ENCODE peak calls at places on chromosome 12, in nine cellular contexts. W is progenitor cell of endocrine pancreas; C is AG10803; S is AG09309; X is hepatocyte; U is H9; L is HepG2; J is CD4-positive, alpha-beta T cell; M is lower leg skin. D is an unnamed sample.

GRCh38 chr12:14955876-14956811 is 5.3 kb downstream of the ARHGDIB start:
- DNase-seq in U (no peak), W (no peak), X (no peak), S (no peak), C (no peak), J (no peak), L (no peak), M (no peak), D (no peak)

GRCh38 chr12:110117948-110118685 is 6.0 kb upstream of the IFT81 start:
- DNase-seq in X (no peak), M (no peak), W (no peak), S (no peak), L (peak), U (no peak), J (no peak), C (no peak), D (no peak)

GRCh38 chr12:121124402-121125109 is 8.1 kb upstream of the P2RX7 start:
- DNase-seq in C (peak), U (no peak), M (no peak), W (no peak), S (peak), X (peak), J (no peak), L (peak), D (no peak)

GRCh38 chr12:70540996-70541395 is 96.2 kb downstream of the PTPRB start:
- DNase-seq in M (no peak), U (no peak), W (no peak), X (no peak), C (no peak), J (no peak), L (peak), S (no peak), D (no peak)

GRCh38 chr12:162467-163307 is 51.3 kb downstream of the SLC6A12 start:
- DNase-seq in J (no peak), C (no peak), X (no peak), S (no peak), L (no peak), W (no peak), M (no peak), U (peak), D (no peak)

GRCh38 chr12:123942277-123942653 is 30.4 kb downstream of the CCDC92 start:
- DNase-seq in L (no peak), C (peak), M (peak), J (no peak), S (peak), U (no peak), X (no peak), W (no peak), D (no peak)

GRCh38 chr12:54749191-54749818 is 101.1 kb upstream of the DCD start:
- DNase-seq in S (peak), L (peak), J (no peak), M (no peak), U (no peak), W (no peak), X (peak), C (peak), D (no peak)

GRCh38 chr12:128784030-128784770 is 39.6 kb downstream of the SLC15A4 start:
- DNase-seq in X (no peak), L (no peak), W (no peak), S (no peak), U (no peak), J (no peak), M (no peak), C (no peak), D (no peak)

GRCh38 chr12:132077322-132078100 is 66.6 kb downstream of the DDX51 start:
- DNase-seq in U (no peak), L (no peak), C (no peak), S (no peak), M (peak), W (no peak), X (no peak), J (no peak), D (no peak)

GRCh38 chr12:121467638-121468403 is 67.9 kb downstream of the RNF34 start:
- DNase-seq in X (peak), U (peak), S (no peak), L (no peak), J (peak), M (no peak), C (no peak), W (peak), D (no peak)

GRCh38 chr12:94089891-94090290 is 58.5 kb upstream of the PLXNC1 start:
- DNase-seq in M (no peak), X (no peak), W (no peak), S (peak), U (no peak), C (peak), L (no peak), J (no peak), D (no peak)

GRCh38 chr12:95633049-95633545 is 81.8 kb upstream of the USP44 start:
- DNase-seq in W (no peak), J (no peak), M (peak), L (peak), X (peak), C (peak), S (peak), U (no peak), D (no peak)

GRCh38 chr12:101959607-101960006 is 82.2 kb downstream of the DRAM1 start:
- DNase-seq in S (no peak), J (no peak), L (no peak), U (no peak), X (no peak), W (no peak), M (no peak), C (no peak), D (no peak)

GRCh38 chr12:55932546-55932919 is 1.6 kb downstream of the DGKA start:
- DNase-seq in S (no peak), C (peak), U (no peak), L (no peak), M (peak), J (peak), X (no peak), W (no peak), D (no peak)

GRCh38 chr12:94545937-94546771 is 86.5 kb upstream of the CEP83 start:
- DNase-seq in L (peak), M (no peak), U (peak), X (peak), C (peak), J (no peak), S (peak), W (peak), D (no peak)

GRCh38 chr12:51828951-51829581 is 19.5 kb downstream of the FIGNL2 start:
- DNase-seq in S (no peak), W (no peak), M (no peak), U (peak), J (no peak), X (no peak), C (no peak), L (no peak), D (no peak)

GRCh38 chr12:84270470-84271140 is 642.0 kb downstream of the SLC6A15 start:
- DNase-seq in M (no peak), L (no peak), U (no peak), W (no peak), J (no peak), C (no peak), X (peak), S (no peak), D (no peak)

GRCh38 chr12:125015680-125016310 is 22.4 kb downstream of the BRI3BP start:
- DNase-seq in L (no peak), W (no peak), X (no peak), J (no peak), C (no peak), M (no peak), U (no peak), S (no peak), D (no peak)

GRCh38 chr12:89349814-89350213 is 2.5 kb downstream of the DUSP6 start:
- DNase-seq in S (no peak), L (no peak), J (no peak), U (peak), X (no peak), C (peak), M (no peak), W (no peak), D (no peak)

GRCh38 chr12:19234171-19234704 is 104.7 kb downstream of the PLEKHA5 start:
- DNase-seq in L (no peak), J (no peak), U (no peak), M (no peak), C (peak), S (no peak), W (no peak), X (no peak), D (no peak)

GRCh38 chr12:128755565-128755964 is 68.2 kb downstream of the SLC15A4 start:
- DNase-seq in L (no peak), C (no peak), X (no peak), M (no peak), S (no peak), W (no peak), U (no peak), J (no peak), D (no peak)

GRCh38 chr12:52521175-52521574 is 981 bp upstream of the KRT5 start:
- DNase-seq in S (no peak), C (no peak), M (peak), L (no peak), U (peak), W (peak), J (no peak), X (peak), D (peak)

GRCh38 chr12:42691991-42692557 is 102.5 kb upstream of the PRICKLE1 start:
- DNase-seq in X (no peak), U (no peak), L (peak), J (no peak), S (no peak), W (no peak), M (no peak), C (no peak), D (no peak)

GRCh38 chr12:70402597-70402996 is 36.5 kb downstream of the KCNMB4 start:
- DNase-seq in W (no peak), J (no peak), S (no peak), U (no peak), M (no peak), L (no peak), X (no peak), C (peak), D (no peak)

GRCh38 chr12:125944446-125944845 is 879.2 kb downstream of the AACS start:
- DNase-seq in C (no peak), W (no peak), X (no peak), J (no peak), S (no peak), M (no peak), U (no peak), L (no peak), D (no peak)

GRCh38 chr12:52741378-52742195 is 35.6 kb downstream of the KRT76 start:
- DNase-seq in S (peak), C (peak), X (peak), W (peak), L (peak), J (peak), U (peak), M (peak), D (peak)

GRCh38 chr12:27015730-27016076 is 1.5 kb upstream of the TM7SF3 start:
- DNase-seq in W (no peak), C (peak), M (no peak), S (no peak), L (no peak), U (no peak), J (no peak), X (peak), D (no peak)

GRCh38 chr12:122830517-122831214 is 4.6 kb upstream of the HIP1R start:
- DNase-seq in U (no peak), L (no peak), J (no peak), S (peak), C (peak), M (no peak), X (peak), W (no peak), D (no peak)

GRCh38 chr12:122669397-122670070 is 33.6 kb downstream of the HCAR2 start:
- DNase-seq in L (no peak), J (no peak), M (no peak), X (no peak), W (no peak), S (peak), C (peak), U (no peak), D (no peak)

DNA sequence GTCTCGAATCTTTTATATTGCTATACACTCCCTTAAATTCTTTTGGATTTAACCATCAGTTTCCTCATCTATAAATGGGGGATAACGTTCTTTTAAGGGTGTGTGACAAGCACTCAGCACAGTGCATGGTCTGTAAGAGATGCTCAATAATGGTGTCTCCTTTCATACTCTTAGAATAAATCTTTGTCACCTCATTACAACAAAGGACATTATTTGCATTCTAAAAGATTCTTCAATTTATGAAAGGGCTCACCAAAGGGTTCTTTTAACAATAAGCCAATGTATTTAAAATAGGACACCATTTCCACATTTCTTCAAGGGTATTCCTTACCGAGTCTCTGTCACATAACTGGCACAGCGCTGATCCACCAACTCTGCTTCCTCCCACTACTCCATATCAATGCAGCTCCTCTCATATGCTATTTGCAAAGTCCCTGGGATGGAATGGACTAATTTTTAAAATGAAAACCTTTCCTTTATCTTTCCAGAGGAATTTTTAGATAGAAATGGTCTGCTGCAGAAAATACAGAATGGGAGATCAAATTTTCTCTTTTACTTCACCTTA is 29.2 kb upstream of the RIC8B start:
- DNase-seq in L (no peak), J (no peak), C (no peak), U (no peak), W (no peak), S (no peak), X (no peak), M (no peak), D (no peak)
- TF ChIP-seq CTCF in L (no peak), J (no peak), C (no peak), U (no peak), W (no peak), S (no peak), X (no peak), M (no peak), D (no peak)

DNA sequence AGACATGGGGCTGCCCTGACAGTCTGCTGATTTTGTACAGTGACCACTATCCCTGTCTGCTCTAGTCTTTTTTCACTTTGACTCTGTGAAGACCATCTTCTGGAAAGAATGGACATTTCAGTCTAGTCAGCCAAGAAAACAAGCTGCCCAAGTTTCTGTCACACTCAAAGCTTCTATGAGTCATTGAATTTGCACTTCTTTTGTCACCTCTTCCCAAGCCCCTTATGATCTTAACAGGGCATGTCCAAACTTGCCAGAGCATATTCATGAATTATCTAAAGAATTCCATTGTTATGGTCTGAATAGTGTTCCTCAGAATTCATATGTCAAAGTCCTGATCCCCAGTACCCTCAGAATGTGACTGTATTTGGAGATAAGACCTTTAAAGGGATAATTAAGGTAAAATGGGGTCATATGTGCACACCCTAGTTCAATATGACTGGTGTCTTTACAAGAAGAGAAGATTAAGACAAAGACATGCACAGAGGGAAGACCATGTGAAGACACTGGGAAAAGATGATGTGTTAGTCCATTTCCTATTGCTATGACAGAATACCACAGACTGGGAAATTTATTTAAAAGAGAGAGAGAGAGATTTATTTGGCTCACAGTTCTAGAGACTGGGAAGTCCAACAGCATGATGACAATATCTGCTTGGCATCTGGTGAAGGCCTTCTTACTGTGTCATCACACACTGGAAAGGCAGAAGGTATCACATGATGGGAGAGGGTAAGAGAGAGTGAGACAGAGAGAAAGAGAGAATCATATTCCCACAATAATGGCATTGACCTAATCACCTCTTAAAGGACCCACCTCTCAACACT is 242.6 kb downstream of the BTG1 start:
- DNase-seq in M (no peak), C (peak), L (no peak), U (no peak), X (no peak), W (no peak), J (no peak), S (no peak), D (no peak)
- TF ChIP-seq CTCF in M (no peak), C (no peak), L (no peak), U (no peak), X (no peak), W (no peak), J (no peak), S (no peak), D (no peak)

GRCh38 chr12:85923767-85924331 is 49.8 kb downstream of the NTS start:
- DNase-seq in J (no peak), W (no peak), S (peak), U (no peak), L (no peak), C (peak), M (no peak), X (peak), D (no peak)
- TF ChIP-seq CTCF in J (no peak), W (peak), S (peak), U (peak), L (peak), C (peak), M (no peak), X (peak), D (peak)

GRCh38 chr12:23014749-23015148 is 389.8 kb downstream of the ETNK1 start:
- DNase-seq in W (no peak), M (no peak), C (no peak), U (no peak), S (no peak), L (no peak), X (no peak), J (no peak), D (no peak)
- TF ChIP-seq CTCF in W (no peak), M (no peak), C (no peak), U (no peak), S (no peak), L (no peak), X (peak), J (no peak), D (no peak)

GRCh38 chr12:57615637-57616036 is 4.4 kb downstream of the ARHGEF25 start:
- DNase-seq in M (no peak), W (no peak), U (no peak), L (no peak), J (no peak), X (no peak), S (no peak), C (no peak), D (no peak)

GRCh38 chr12:57613427-57614109 is 2.3 kb downstream of the ARHGEF25 start:
- DNase-seq in U (no peak), X (no peak), W (no peak), C (no peak), M (no peak), S (no peak), J (no peak), L (no peak), D (no peak)

GRCh38 chr12:57616383-57617101 is 5.3 kb downstream of the ARHGEF25 start:
- DNase-seq in W (no peak), S (peak), L (no peak), M (no peak), C (peak), J (no peak), U (no peak), X (no peak), D (no peak)

GRCh38 chr12:57614178-57614947 is 3.1 kb downstream of the ARHGEF25 start:
- DNase-seq in C (peak), J (no peak), L (no peak), M (no peak), S (no peak), W (no peak), U (peak), X (no peak), D (no peak)

GRCh38 chr12:57614948-57615500 is 3.8 kb downstream of the ARHGEF25 start:
- DNase-seq in C (no peak), S (no peak), L (no peak), M (no peak), W (no peak), X (no peak), U (no peak), J (no peak), D (no peak)
- TF ChIP-seq CTCF in C (no peak), S (no peak), L (no peak), M (no peak), W (no peak), X (no peak), U (no peak), J (no peak), D (no peak)

GRCh38 chr12:50619610-50619958 is 114.8 kb downstream of the DIP2B start:
- DNase-seq in X (no peak), L (no peak), C (no peak), S (no peak), U (no peak), J (no peak), M (no peak), W (no peak), D (no peak)

GRCh38 chr12:50618864-50619609 is 114.3 kb downstream of the DIP2B start:
- DNase-seq in U (no peak), J (no peak), X (peak), M (no peak), L (no peak), W (no peak), S (no peak), C (no peak), D (no peak)

GRCh38 chr12:50621435-50622304 is 116.9 kb downstream of the DIP2B start:
- DNase-seq in W (no peak), C (no peak), S (no peak), J (no peak), M (no peak), X (no peak), L (no peak), U (no peak), D (no peak)

GRCh38 chr12:50620975-50621360 is 116.2 kb downstream of the DIP2B start:
- DNase-seq in X (no peak), W (no peak), M (no peak), J (no peak), L (no peak), U (no peak), C (no peak), S (no peak), D (no peak)

GRCh38 chr12:50620050-50620974 is 115.5 kb downstream of the DIP2B start:
- DNase-seq in J (no peak), X (peak), U (no peak), W (no peak), S (peak), M (no peak), L (no peak), C (peak), D (no peak)
- TF ChIP-seq CTCF in J (no peak), X (no peak), U (no peak), W (no peak), S (peak), M (no peak), L (no peak), C (peak), D (no peak)

GRCh38 chr12:77045183-77045582 is 20.2 kb downstream of the E2F7 start:
- DNase-seq in M (no peak), J (no peak), X (no peak), W (no peak), S (no peak), C (no peak), L (no peak), U (no peak), D (no peak)

GRCh38 chr12:77042834-77043233 is 22.5 kb downstream of the E2F7 start:
- DNase-seq in X (no peak), W (no peak), L (no peak), C (no peak), J (no peak), U (no peak), S (no peak), M (no peak), D (no peak)

GRCh38 chr12:77053259-77053658 is 12.1 kb downstream of the E2F7 start:
- DNase-seq in S (no peak), J (no peak), X (no peak), W (no peak), U (no peak), M (no peak), L (peak), C (no peak), D (no peak)

GRCh38 chr12:77049767-77050353 is 15.5 kb downstream of the E2F7 start:
- DNase-seq in L (peak), S (no peak), W (no peak), C (peak), U (no peak), M (no peak), J (no peak), X (peak), D (no peak)

GRCh38 chr12:77047341-77048202 is 17.8 kb downstream of the E2F7 start:
- DNase-seq in W (no peak), X (no peak), L (no peak), U (no peak), J (no peak), M (no peak), S (no peak), C (peak), D (no peak)
- TF ChIP-seq CTCF in W (no peak), X (peak), L (no peak), U (peak), J (no peak), M (no peak), S (no peak), C (no peak), D (no peak)